ENCODE peak calls at places on chromosome 2, in four cellular contexts. F, C, U and Z are unnamed samples.

GRCh38 chr2:178482437-178482836 is 2.2 kb downstream of the PLEKHA3 start:
- DNase-seq in F (peak; percentile 78), C (no peak), U (peak; percentile 32), Z (no peak)

GRCh38 chr2:15984367-15985255 is 44.3 kb downstream of the MYCN start:
- DNase-seq in F (no peak), C (no peak), U (peak; percentile 52), Z (no peak)

GRCh38 chr2:240781471-240782220 is 38.4 kb downstream of the KIF1A start:
- DNase-seq in F (no peak), C (no peak), U (no peak), Z (no peak)

GRCh38 chr2:85873679-85874078 is 15.1 kb downstream of the ST3GAL5 start:
- DNase-seq in F (no peak), C (peak; percentile 8), U (peak; percentile 36), Z (no peak)

GRCh38 chr2:227610123-227610522 is 4.5 kb downstream of the SCYGR3 start:
- DNase-seq in F (peak; percentile 31), C (no peak), U (no peak), Z (no peak)

GRCh38 chr2:219178377-219179175 is 501 bp downstream of the RETREG2 start:
- DNase-seq in F (peak; percentile 47), C (peak; percentile 37), U (peak; percentile 54), Z (no peak)

GRCh38 chr2:101827246-101827645 is 129.7 kb downstream of the MAP4K4 start:
- DNase-seq in F (no peak), C (peak; percentile 98), U (peak; percentile 83), Z (no peak)

GRCh38 chr2:200733713-200734198 is 78.0 kb upstream of the BZW1 start:
- DNase-seq in F (no peak), C (no peak), U (no peak), Z (no peak)

GRCh38 chr2:171703574-171704347 is 16.5 kb downstream of the DYNC1I2 start:
- DNase-seq in F (peak; percentile 57), C (peak; percentile 42), U (peak; percentile 31), Z (no peak)

GRCh38 chr2:232562515-232563151 is 12.1 kb downstream of the EIF4E2 start:
- DNase-seq in F (no peak), C (no peak), U (peak; percentile 5), Z (no peak)

GRCh38 chr2:174051039-174051438 is 85.9 kb upstream of the SP3 start:
- DNase-seq in F (no peak), C (no peak), U (peak; percentile 47), Z (no peak)

GRCh38 chr2:67046568-67046967 is 350.6 kb upstream of the ETAA1 start:
- DNase-seq in F (no peak), C (no peak), U (no peak), Z (no peak)

GRCh38 chr2:172083725-172084483 is 1.4 kb upstream of the DLX1 start:
- DNase-seq in F (no peak), C (no peak), U (no peak), Z (no peak)

GRCh38 chr2:219362524-219363164 is 25.1 kb downstream of the DNPEP start:
- DNase-seq in F (peak; percentile 76), C (peak; percentile 97), U (peak; percentile 47), Z (no peak)

GRCh38 chr2:237258146-237258545 is 155.8 kb downstream of the COL6A3 start:
- DNase-seq in F (no peak), C (no peak), U (peak; percentile 62), Z (no peak)

GRCh38 chr2:240526521-240526920 is 31.3 kb downstream of the ANKMY1 start:
- DNase-seq in F (no peak), C (no peak), U (no peak), Z (no peak)

GRCh38 chr2:26838121-26838906 is 9.6 kb upstream of the DPYSL5 start:
- DNase-seq in F (no peak), C (peak; percentile 32), U (peak; percentile 28), Z (no peak)

GRCh38 chr2:10042301-10043161 is 819 bp upstream of the KLF11 start:
- DNase-seq in F (no peak), C (peak; percentile 61), U (peak; percentile 85), Z (peak; percentile 8)

GRCh38 chr2:102273619-102274211 is 37.6 kb upstream of the IL1RL1 start:
- DNase-seq in F (no peak), C (peak; percentile 95), U (no peak), Z (no peak)

GRCh38 chr2:40155728-40156127 is 296.2 kb downstream of the SLC8A1 start:
- DNase-seq in F (no peak), C (peak; percentile 11), U (no peak), Z (no peak)

GRCh38 chr2:190533968-190534309 is 583 bp downstream of the NEMP2 start:
- DNase-seq in F (peak; percentile 88), C (peak; percentile 45), U (no peak), Z (peak; percentile 32)

GRCh38 chr2:217932661-217933325 is 70.0 kb downstream of the TNS1 start:
- DNase-seq in F (no peak), C (no peak), U (no peak), Z (no peak)

GRCh38 chr2:221060335-221060734 is 511.8 kb downstream of the EPHA4 start:
- DNase-seq in F (no peak), C (peak; percentile 18), U (no peak), Z (no peak)

GRCh38 chr2:137115081-137115713 is 349.9 kb downstream of the THSD7B start:
- DNase-seq in F (no peak), C (peak; percentile 8), U (peak; percentile 6), Z (no peak)

GRCh38 chr2:239190921-239191885 is 209.6 kb downstream of the HDAC4 start:
- DNase-seq in F (no peak), C (no peak), U (no peak), Z (no peak)

GRCh38 chr2:150169230-150169629 is 318.2 kb downstream of the RND3 start:
- DNase-seq in F (no peak), C (peak; percentile 77), U (no peak), Z (no peak)

GRCh38 chr2:85753525-85754312 is at the start of gene ATOH8:
- DNase-seq in F (peak; percentile 15), C (peak; percentile 83), U (peak; percentile 82), Z (no peak)

GRCh38 chr2:27752551-27753237 is 18.8 kb upstream of the MRPL33 start:
- DNase-seq in F (no peak), C (no peak), U (peak; percentile 95), Z (no peak)